ENCODE peak calls at places on chromosome 20, in five cellular contexts. B is mammary epithelial cell, M is hepatocyte, N is IMR-90, I is HCT116. P is an unnamed sample.

GRCh38 chr20:15056231-15056630 is 718.8 kb upstream of the FLRT3 start:
- DNase-seq in B (no peak), M (no peak), N (no peak), I (no peak), P (no peak)

GRCh38 chr20:2873747-2874041 is 413 bp downstream of the PTPRA start:
- DNase-seq in B (no peak), M (peak), N (peak), I (no peak), P (peak)

GRCh38 chr20:31547017-31547675 is 32.9 kb downstream of the HM13 start:
- DNase-seq in B (peak), M (peak), N (peak), I (peak), P (no peak)

GRCh38 chr20:50798650-50799049 is 3.8 kb downstream of the BCAS4 start:
- DNase-seq in B (no peak), M (no peak), N (no peak), I (no peak), P (no peak)

GRCh38 chr20:49045440-49046086 is 549 bp upstream of the CSE1L start:
- DNase-seq in B (no peak), M (peak), N (peak), I (no peak), P (no peak)

GRCh38 chr20:63753381-63753780 is 13.8 kb downstream of the SLC2A4RG start:
- DNase-seq in B (no peak), M (no peak), N (no peak), I (no peak), P (no peak)

GRCh38 chr20:16699287-16699686 is 30.5 kb upstream of the SNRPB2 start:
- DNase-seq in B (no peak), M (no peak), N (no peak), I (no peak), P (no peak)

GRCh38 chr20:1281279-1282057 is 15.4 kb downstream of the SNPH start:
- DNase-seq in B (no peak), M (no peak), N (no peak), I (no peak), P (peak)

GRCh38 chr20:49627329-49627761 is 59.4 kb upstream of the PTGIS start:
- DNase-seq in B (no peak), M (no peak), N (no peak), I (no peak), P (no peak)

GRCh38 chr20:23152308-23152892 is 66.3 kb upstream of the CD93 start:
- DNase-seq in B (no peak), M (peak), N (peak), I (no peak), P (peak)

GRCh38 chr20:23150304-23151007 is 64.3 kb upstream of the CD93 start:
- DNase-seq in B (no peak), M (no peak), N (no peak), I (no peak), P (no peak)

GRCh38 chr20:23149623-23150279 is 63.6 kb upstream of the CD93 start:
- DNase-seq in B (no peak), M (no peak), N (no peak), I (no peak), P (no peak)

GRCh38 chr20:23151885-23152284 is 65.8 kb upstream of the CD93 start:
- DNase-seq in B (no peak), M (peak), N (no peak), I (no peak), P (peak)

DNA sequence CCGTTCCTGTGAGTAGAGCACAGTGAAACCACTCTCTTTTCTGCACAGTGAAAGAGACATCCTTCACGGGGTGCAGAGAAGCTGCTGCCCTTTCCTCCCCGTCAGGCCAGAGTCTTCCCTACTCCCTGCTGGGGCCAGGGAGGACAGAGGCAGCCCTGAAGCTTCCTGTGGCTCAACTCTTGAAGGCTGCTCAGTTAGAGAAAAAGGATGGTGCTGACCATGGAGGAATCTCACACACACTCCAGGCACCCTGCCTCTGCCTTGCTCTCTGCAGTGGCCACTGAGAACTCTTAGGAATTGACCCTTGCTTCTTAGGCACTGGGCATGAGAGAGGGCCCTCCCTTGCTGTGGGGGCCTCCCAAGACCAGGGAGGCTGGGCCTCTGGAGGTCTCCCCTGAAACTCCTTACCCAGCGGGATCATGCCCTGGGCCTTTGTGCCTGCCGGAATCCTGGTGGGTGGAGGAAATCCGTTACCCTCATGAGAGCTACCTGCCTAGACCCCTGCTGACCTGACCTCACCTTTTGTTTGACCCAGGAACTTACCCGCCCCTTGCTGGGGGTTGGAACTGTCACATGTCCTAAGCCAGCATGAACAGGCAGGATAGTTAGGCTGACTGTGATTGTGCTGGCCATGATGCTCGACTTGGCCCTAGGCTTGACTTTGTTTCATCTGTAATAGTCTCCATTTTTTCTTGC is 65.0 kb upstream of the CD93 start:
- DNase-seq in B (no peak), M (no peak), N (no peak), I (no peak), P (peak)
- H2AFZ ChIP-seq in B (no peak), M (no peak), N (peak), I (no peak), P (no peak)

GRCh38 chr20:23086056-23086551 is at the start of gene CD93:
- DNase-seq in B (no peak), M (no peak), N (peak), I (no peak), P (no peak)

GRCh38 chr20:23084282-23084844 is 1.8 kb downstream of the CD93 start:
- DNase-seq in B (no peak), M (no peak), N (no peak), I (no peak), P (no peak)

GRCh38 chr20:23084845-23085355 is 1.2 kb downstream of the CD93 start:
- DNase-seq in B (no peak), M (no peak), N (no peak), I (no peak), P (no peak)

GRCh38 chr20:23086931-23087411 is 847 bp upstream of the CD93 start:
- DNase-seq in B (no peak), M (no peak), N (no peak), I (no peak), P (no peak)

GRCh38 chr20:23085415-23086055 is 589 bp downstream of the CD93 start:
- DNase-seq in B (no peak), M (no peak), N (no peak), I (no peak), P (no peak)
- H2AFZ ChIP-seq in B (no peak), M (no peak), N (peak), I (no peak), P (no peak)

GRCh38 chr20:23869520-23869919 is 10.0 kb downstream of the CST5 start:
- DNase-seq in B (no peak), M (no peak), N (no peak), I (no peak), P (no peak)

GRCh38 chr20:23868321-23868720 is 11.2 kb downstream of the CST5 start:
- DNase-seq in B (no peak), M (no peak), N (no peak), I (no peak), P (no peak)

GRCh38 chr20:23870461-23870860 is 9.1 kb downstream of the CST5 start:
- DNase-seq in B (no peak), M (no peak), N (no peak), I (no peak), P (no peak)

DNA sequence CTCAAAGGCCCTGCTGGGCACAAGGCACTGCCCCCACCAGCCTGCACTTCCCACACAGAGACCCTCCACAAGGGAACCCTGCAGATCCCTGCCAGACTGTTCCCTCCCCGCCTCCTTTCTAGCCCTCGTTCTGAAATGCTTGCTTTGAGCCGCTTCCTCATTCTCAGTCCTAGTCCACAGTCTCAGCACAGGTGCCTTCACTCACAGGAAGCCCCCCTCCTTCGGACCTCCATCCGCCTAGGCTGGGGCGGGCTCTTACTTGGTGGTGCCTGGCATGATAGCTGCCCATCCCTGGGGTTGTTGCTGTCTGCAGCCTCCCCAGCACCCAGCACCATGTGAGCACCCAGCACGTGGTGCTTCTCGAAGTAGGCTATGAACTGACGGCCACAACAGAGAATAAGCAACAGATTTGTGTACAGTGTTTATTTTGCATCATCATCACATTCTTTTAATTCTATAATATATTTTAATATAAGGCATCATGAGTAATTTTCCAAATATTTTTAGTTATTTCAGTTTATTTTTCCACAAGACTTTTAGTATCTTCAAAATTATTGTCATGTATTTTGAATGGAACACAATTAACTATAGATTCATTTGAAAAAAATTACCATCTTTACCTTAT is 12.3 kb downstream of the CST5 start:
- DNase-seq in B (no peak), M (no peak), N (no peak), I (no peak), P (no peak)
- H2AFZ ChIP-seq in B (no peak), M (no peak), N (no peak), I (no peak), P (peak)

GRCh38 chr20:53748176-53748575 is 154.5 kb upstream of the ZNF217 start:
- DNase-seq in B (peak), M (no peak), N (no peak), I (no peak), P (no peak)

GRCh38 chr20:53749499-53749898 is 155.9 kb upstream of the ZNF217 start:
- DNase-seq in B (no peak), M (no peak), N (no peak), I (no peak), P (no peak)

GRCh38 chr20:53750827-53751393 is 157.3 kb upstream of the ZNF217 start:
- DNase-seq in B (no peak), M (peak), N (peak), I (no peak), P (no peak)

GRCh38 chr20:53751394-53752368 is 158.0 kb upstream of the ZNF217 start:
- DNase-seq in B (no peak), M (no peak), N (no peak), I (no peak), P (no peak)

DNA sequence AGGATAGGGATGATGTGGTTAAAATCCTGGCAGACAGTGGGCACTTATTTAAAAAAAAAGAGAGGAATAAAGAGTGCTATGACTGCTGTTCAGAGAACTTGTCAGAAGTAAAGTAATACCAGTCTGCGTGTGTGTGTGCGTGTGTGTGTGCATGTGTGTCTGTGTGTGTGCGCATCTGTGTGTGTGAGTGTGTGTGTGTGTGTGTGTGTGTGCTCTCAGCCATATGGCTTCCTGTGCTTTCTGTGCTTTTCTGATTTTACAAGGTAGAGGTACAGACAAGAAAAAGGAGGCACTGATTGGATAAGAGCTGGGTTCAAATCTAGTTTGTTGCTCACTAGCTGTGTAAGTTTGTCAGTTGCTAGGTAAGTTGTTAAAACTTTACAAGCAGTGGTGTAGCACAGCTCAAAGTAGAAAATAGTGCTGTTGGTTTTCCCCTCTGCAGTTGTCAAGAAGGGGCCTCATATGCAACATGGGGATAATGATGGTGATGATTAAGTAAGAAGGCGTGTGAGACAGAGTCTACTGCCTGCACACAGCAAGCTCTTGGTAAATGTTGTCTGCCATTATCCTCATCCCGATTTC is 155.3 kb upstream of the ZNF217 start:
- DNase-seq in B (peak), M (peak), N (peak), I (no peak), P (no peak)
- H2AFZ ChIP-seq in B (peak), M (no peak), N (no peak), I (peak), P (peak)